ENCODE peak calls at places on chromosomes 6 and 20, in four cellular contexts. X is K562, E is IMR-90, U is GM12878. B is an unnamed sample.

GRCh38 chr20:46990017-46990810 is 95.6 kb downstream of the EYA2 start:
- DNase-seq in U (no peak), E (no peak), X (peak), B (no peak)

GRCh38 chr6:43669050-43669921 is 18.3 kb downstream of the MRPS18A start:
- DNase-seq in X (no peak), E (peak), U (no peak), B (no peak)

GRCh38 chr6:2688416-2689064 is 62.2 kb downstream of the MYLK4 start:
- DNase-seq in E (peak), U (no peak), X (no peak), B (peak)

GRCh38 chr6:152161501-152161900 is 354.0 kb downstream of the ESR1 start:
- DNase-seq in X (no peak), U (no peak), E (peak), B (peak)

GRCh38 chr6:157298325-157298724 is 25.0 kb downstream of the TMEM242 start:
- DNase-seq in U (no peak), X (no peak), E (no peak), B (no peak)

GRCh38 chr6:167825059-167825758 is 1.5 kb upstream of the AFDN start:
- DNase-seq in X (peak), U (no peak), E (no peak), B (no peak)

GRCh38 chr6:94045473-94045872 is 626.1 kb upstream of the EPHA7 start:
- DNase-seq in E (no peak), X (no peak), U (no peak), B (no peak)

GRCh38 chr20:64113444-64113775 is 6.0 kb upstream of the NPBWR2 start:
- DNase-seq in X (no peak), U (no peak), E (no peak), B (no peak)

GRCh38 chr6:161135695-161136591 is 137.9 kb downstream of the AGPAT4 start:
- DNase-seq in U (peak), X (no peak), E (no peak), B (no peak)

GRCh38 chr6:51318674-51319073 is 500.0 kb downstream of the TFAP2B start:
- DNase-seq in U (no peak), X (no peak), E (no peak), B (no peak)

GRCh38 chr6:4010682-4011081 is 68.3 kb downstream of the FAM217A start:
- DNase-seq in U (no peak), E (no peak), X (peak), B (no peak)

GRCh38 chr20:6590891-6591679 is 176.4 kb upstream of the BMP2 start:
- DNase-seq in E (peak), X (no peak), U (no peak), B (peak)

GRCh38 chr6:12603711-12604049 is 112.9 kb upstream of the PHACTR1 start:
- DNase-seq in U (no peak), E (no peak), X (no peak), B (no peak)

GRCh38 chr20:47950557-47951283 is 165.4 kb upstream of the SULF2 start:
- DNase-seq in X (no peak), U (no peak), E (no peak), B (no peak)

GRCh38 chr6:157304840-157305675 is 18.3 kb downstream of the TMEM242 start:
- DNase-seq in E (peak), U (no peak), X (no peak), B (peak)

GRCh38 chr6:27426045-27426620 is 37.6 kb downstream of the ZNF391 start:
- DNase-seq in X (no peak), U (no peak), E (no peak), B (no peak)

GRCh38 chr6:149422581-149422980 is 22.5 kb downstream of the SUMO4 start:
- DNase-seq in E (no peak), U (no peak), X (no peak), B (no peak)

GRCh38 chr6:85614780-85615179 is 21.1 kb upstream of the SNX14 start:
- DNase-seq in X (no peak), U (no peak), E (no peak), B (no peak)

GRCh38 chr6:8082954-8083858 is 19.0 kb upstream of the BLOC1S5 start:
- DNase-seq in X (no peak), U (no peak), E (peak), B (peak)

GRCh38 chr6:142152731-142153130 is 5.7 kb downstream of the VTA1 start:
- DNase-seq in X (no peak), E (peak), U (no peak), B (peak)

GRCh38 chr6:53982361-53983050 is 128.7 kb upstream of the MLIP start:
- DNase-seq in X (no peak), E (peak), U (no peak), B (no peak)

GRCh38 chr20:36676701-36677421 is 30.9 kb upstream of the SLA2 start:
- DNase-seq in U (no peak), E (no peak), X (no peak), B (no peak)

GRCh38 chr20:50664248-50664647 is 27.1 kb downstream of the RIPOR3 start:
- DNase-seq in E (no peak), U (no peak), X (no peak), B (no peak)

GRCh38 chr6:113856011-113856551 is 1.1 kb upstream of the MARCKS start:
- DNase-seq in E (peak), U (no peak), X (no peak), B (no peak)

GRCh38 chr6:9482030-9482731 is 932.7 kb downstream of the TFAP2A start:
- DNase-seq in X (no peak), U (no peak), E (peak), B (peak)

GRCh38 chr6:152502421-152503188 is 134.6 kb downstream of the SYNE1 start:
- DNase-seq in X (no peak), U (no peak), E (peak), B (no peak)

GRCh38 chr6:168022488-168023321 is 25.2 kb downstream of the KIF25 start:
- DNase-seq in X (no peak), U (no peak), E (no peak), B (no peak)

DNA sequence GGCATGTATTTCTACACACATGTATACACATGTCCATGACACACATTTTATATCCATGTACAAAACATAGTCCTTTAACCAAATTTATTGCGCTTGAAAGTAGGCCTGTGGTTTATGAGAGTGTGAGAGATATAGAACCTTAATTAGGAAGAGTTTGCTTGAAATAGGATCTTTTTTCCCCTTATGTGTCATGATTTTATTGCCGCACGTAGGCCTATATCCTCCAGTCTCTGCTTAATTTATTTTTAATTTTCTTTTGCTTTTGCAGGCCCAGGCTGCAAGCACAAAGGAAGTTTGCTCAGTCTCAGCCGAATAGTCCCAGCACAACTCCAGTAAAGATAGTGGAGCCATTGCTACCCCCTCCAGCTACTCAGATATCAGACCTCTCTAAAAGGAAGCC is 205.9 kb downstream of the JARID2 start:
- DNase-seq in X (no peak), E (no peak), U (no peak), B (no peak)
- TF ChIP-seq CTCF in X (no peak), E (no peak), U (no peak), B (no peak)

GRCh38 chr6:159169193-159169555 is at the start of gene FNDC1:
- DNase-seq in X (peak), E (no peak), U (no peak), B (no peak)
- TF ChIP-seq FOS in X (no peak), E (no peak), U (no peak), B (no peak)

GRCh38 chr6:108622601-108623335 is 62.1 kb downstream of the FOXO3 start:
- DNase-seq in U (no peak), X (no peak), E (peak), B (no peak)
- TF ChIP-seq CTCF in U (no peak), X (no peak), E (peak), B (no peak)

DNA sequence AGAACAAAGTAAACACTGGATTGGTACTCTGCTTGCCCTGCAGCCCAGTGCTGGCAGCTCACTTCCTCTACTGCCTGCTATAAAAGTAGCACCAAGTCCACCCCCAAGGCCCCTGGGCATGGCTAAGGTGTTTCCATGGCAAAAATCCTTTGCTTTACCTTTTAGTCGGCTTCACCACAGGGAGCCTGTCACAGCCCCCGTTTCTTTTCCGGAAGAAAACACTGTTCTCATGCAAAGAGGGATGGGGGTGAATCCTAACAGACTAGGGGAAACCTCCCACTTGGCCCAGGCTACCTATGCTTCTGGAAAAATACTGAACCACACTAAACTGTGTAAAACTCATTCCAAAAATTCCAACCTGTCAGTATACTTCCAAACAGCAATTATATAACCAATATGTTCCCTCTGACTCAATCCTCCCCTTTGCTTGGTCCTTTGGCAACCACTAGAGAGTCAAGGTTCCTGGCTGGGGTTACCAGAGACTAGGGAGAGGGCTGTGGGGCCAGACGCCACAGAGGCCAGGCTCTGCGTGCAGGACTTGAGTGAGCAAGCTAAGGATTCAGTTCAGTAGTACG is 16.1 kb downstream of the PPIL1 start:
- DNase-seq in E (peak), U (no peak), X (no peak), B (no peak)
- TF ChIP-seq FOS in E (no peak), U (no peak), X (no peak), B (no peak)

GRCh38 chr20:34310481-34311117 is 7.4 kb upstream of the AHCY start:
- DNase-seq in E (no peak), U (no peak), X (no peak), B (no peak)

GRCh38 chr20:34309691-34310090 is 6.5 kb upstream of the AHCY start:
- DNase-seq in U (no peak), E (no peak), X (no peak), B (no peak)

GRCh38 chr20:34312544-34313217 is 9.5 kb upstream of the AHCY start:
- DNase-seq in U (peak), E (peak), X (peak), B (peak)

GRCh38 chr20:34312024-34312460 is 8.9 kb upstream of the AHCY start:
- DNase-seq in E (no peak), U (no peak), X (no peak), B (no peak)

DNA sequence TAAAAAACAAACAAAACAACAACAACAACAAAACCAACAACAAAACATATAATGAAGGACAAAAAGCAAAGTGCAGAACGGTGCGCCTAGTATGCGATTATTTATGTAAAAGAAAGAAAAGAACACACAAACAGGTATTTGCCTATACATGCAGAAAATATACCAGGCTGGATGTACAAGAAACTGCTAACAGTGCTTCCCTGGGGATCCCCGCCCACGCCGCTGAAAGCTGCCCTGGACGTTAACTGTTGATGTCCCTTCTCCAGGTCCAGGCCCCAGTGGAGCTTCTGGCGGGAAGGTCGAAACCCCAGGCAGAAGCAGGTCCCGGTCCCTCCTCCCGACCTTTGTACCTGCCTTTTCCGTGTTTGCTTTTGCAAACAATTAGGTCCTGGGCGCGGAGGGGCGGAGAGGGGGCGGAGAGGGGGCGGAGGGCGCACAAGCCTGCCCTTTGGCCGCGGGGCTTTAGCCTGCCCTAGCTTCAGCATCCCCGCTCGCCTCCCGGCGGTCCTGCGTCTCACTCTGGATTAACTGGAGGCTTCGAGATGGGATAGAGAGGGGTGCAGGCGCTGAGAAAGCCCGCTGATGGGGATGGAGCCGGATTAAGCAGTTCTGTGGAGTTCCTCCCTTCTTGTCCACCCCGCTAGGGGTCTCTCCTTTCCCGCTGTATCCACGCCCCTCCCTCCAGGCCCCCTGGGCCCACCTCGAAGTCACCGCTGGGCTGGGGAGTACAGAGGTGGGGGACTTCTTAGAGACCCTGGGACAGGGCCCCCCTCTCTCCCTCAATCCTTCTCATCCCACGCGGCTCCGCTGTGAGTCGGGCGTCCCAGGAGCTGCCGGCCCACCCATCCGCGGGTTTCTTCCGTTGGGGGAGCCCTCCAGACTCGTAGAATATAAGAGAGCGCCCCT is 8.2 kb upstream of the AHCY start:
- DNase-seq in E (no peak), X (no peak), U (no peak), B (no peak)
- TF ChIP-seq CTCF in E (no peak), X (no peak), U (peak), B (no peak)

GRCh38 chr6:170172406-170172805 is 118.5 kb downstream of the DLL1 start:
- DNase-seq in E (no peak), X (no peak), U (no peak), B (no peak)

GRCh38 chr6:170174124-170174770 is 116.6 kb downstream of the DLL1 start:
- DNase-seq in U (no peak), E (no peak), X (no peak), B (no peak)

GRCh38 chr6:170173416-170173990 is 117.4 kb downstream of the DLL1 start:
- DNase-seq in X (no peak), U (no peak), E (no peak), B (no peak)

GRCh38 chr6:170174771-170175643 is 115.9 kb downstream of the DLL1 start:
- DNase-seq in E (no peak), X (no peak), U (no peak), B (no peak)

DNA sequence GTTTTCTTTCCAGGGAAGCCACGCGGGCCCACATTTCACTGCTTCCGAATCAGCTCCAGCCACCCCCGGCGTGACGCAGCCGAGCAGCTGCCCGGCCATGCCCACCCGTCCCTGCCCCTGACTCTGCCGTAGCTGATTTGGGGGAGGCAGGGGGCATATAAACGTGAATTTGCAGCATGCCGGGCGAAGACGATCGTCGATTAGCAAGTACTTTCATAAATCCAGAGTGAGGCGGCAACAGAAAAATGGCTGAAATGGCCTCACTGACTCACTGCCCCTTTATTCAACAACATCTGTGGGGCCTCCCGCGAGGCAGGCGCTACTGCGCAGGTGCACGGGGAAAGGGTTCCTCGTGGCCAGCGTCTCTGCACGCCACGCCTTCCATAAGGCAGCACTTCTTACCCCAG is 118.0 kb downstream of the DLL1 start:
- DNase-seq in X (no peak), E (no peak), U (no peak), B (no peak)
- TF ChIP-seq FOS in X (no peak), E (no peak), U (no peak), B (no peak)

B was measured in endothelial cell of umbilical vein.